ENCODE peak calls at places on chromosomes 7 and 10, in five cellular contexts. W is GM23248; P is stimulated activated CD4-positive, alpha-beta T cell treated with anti-CD3 and anti-CD28 coated beads, Interleukin-15, amount 100 ng/mL, for 48 hours; H is globus pallidus; C is hippocampal formation. A is an unnamed sample.

GRCh38 chr7:27871086-27871485 is 131.1 kb downstream of the TAX1BP1 start:
- DNase-seq in W (no peak), P (no peak), H (no peak), C (no peak), A (no peak)

GRCh38 chr10:21528452-21529235 is 3.2 kb upstream of the SKIDA1 start:
- DNase-seq in W (no peak), P (no peak), H (peak; percentile 60), C (peak; percentile 51), A (no peak)

GRCh38 chr10:99358101-99358500 is 28.9 kb downstream of the CNNM1 start:
- DNase-seq in W (no peak), P (no peak), H (no peak), C (no peak), A (no peak)

GRCh38 chr7:32030904-32031692 is 39.1 kb downstream of the PDE1C start:
- DNase-seq in W (peak; percentile 39), P (no peak), H (no peak), C (no peak), A (no peak)

GRCh38 chr7:120564145-120564544 is 291.2 kb downstream of the KCND2 start:
- DNase-seq in W (no peak), P (no peak), H (no peak), C (no peak), A (no peak)

GRCh38 chr10:60828489-60828852 is 50.2 kb downstream of the CDK1 start:
- DNase-seq in W (peak; percentile 52), P (no peak), H (no peak), C (no peak), A (no peak)

GRCh38 chr7:100803398-100804161 is 23.7 kb downstream of the EPHB4 start:
- DNase-seq in W (peak; percentile 94), P (no peak), H (peak; percentile 67), C (peak; percentile 62), A (no peak)

GRCh38 chr10:103843854-103844567 is 11.4 kb downstream of the SH3PXD2A start:
- DNase-seq in W (peak; percentile 87), P (no peak), H (no peak), C (no peak), A (no peak)

GRCh38 chr10:132360766-132361447 is 28.9 kb downstream of the LRRC27 start:
- DNase-seq in W (peak; percentile 27), P (peak; percentile 17), H (no peak), C (no peak), A (no peak)

GRCh38 chr7:7347045-7347444 is 164.7 kb downstream of the C1GALT1 start:
- DNase-seq in W (no peak), P (no peak), H (no peak), C (no peak), A (no peak)